ENCODE peak calls at places on chromosomes 1 and 21, in eight cellular contexts. One of them, this sample, is unnamed.

GRCh38 chr1:28506907-28507246 is 1.0 kb downstream of the RCC1 start:
- DNase-seq in MM.1S: no peak
- DNase-seq in left cardiac atrium: no peak
- DNase-seq in mesothelial cell of epicardium: no peak
- DNase-seq in GM03348: no peak
- DNase-seq in esophagus squamous epithelium: no peak
- DNase-seq in neural progenitor cell: no peak
- DNase-seq in T-helper 9 cell: no peak
- DNase-seq in this sample: no peak

GRCh38 chr1:110875216-110875731 is 2.3 kb downstream of the CD53 start:
- DNase-seq in MM.1S: peak
- DNase-seq in left cardiac atrium: no peak
- DNase-seq in mesothelial cell of epicardium: no peak
- DNase-seq in GM03348: no peak
- DNase-seq in esophagus squamous epithelium: no peak
- DNase-seq in neural progenitor cell: no peak
- DNase-seq in T-helper 9 cell: peak
- DNase-seq in this sample: no peak

GRCh38 chr21:38777521-38777920 is 28.2 kb upstream of the ETS2 start:
- DNase-seq in MM.1S: no peak
- DNase-seq in left cardiac atrium: no peak
- DNase-seq in mesothelial cell of epicardium: no peak
- DNase-seq in GM03348: no peak
- DNase-seq in esophagus squamous epithelium: no peak
- DNase-seq in neural progenitor cell: no peak
- DNase-seq in T-helper 9 cell: no peak
- DNase-seq in this sample: no peak

GRCh38 chr1:205950280-205950679 is 7.0 kb upstream of the SLC26A9 start:
- DNase-seq in MM.1S: no peak
- DNase-seq in left cardiac atrium: no peak
- DNase-seq in mesothelial cell of epicardium: no peak
- DNase-seq in GM03348: peak
- DNase-seq in esophagus squamous epithelium: no peak
- DNase-seq in neural progenitor cell: no peak
- DNase-seq in T-helper 9 cell: no peak
- DNase-seq in this sample: no peak

GRCh38 chr21:42841156-42841915 is 38.0 kb downstream of the WDR4 start:
- DNase-seq in MM.1S: no peak
- DNase-seq in left cardiac atrium: no peak
- DNase-seq in mesothelial cell of epicardium: peak
- DNase-seq in GM03348: no peak
- DNase-seq in esophagus squamous epithelium: no peak
- DNase-seq in neural progenitor cell: no peak
- DNase-seq in T-helper 9 cell: no peak
- DNase-seq in this sample: no peak

GRCh38 chr1:180863158-180863775 is 49.4 kb upstream of the KIAA1614 start:
- DNase-seq in MM.1S: peak
- DNase-seq in left cardiac atrium: no peak
- DNase-seq in mesothelial cell of epicardium: peak
- DNase-seq in GM03348: peak
- DNase-seq in esophagus squamous epithelium: no peak
- DNase-seq in neural progenitor cell: peak
- DNase-seq in T-helper 9 cell: peak
- DNase-seq in this sample: peak

GRCh38 chr1:21262282-21263051 is 27.8 kb downstream of the ECE1 start:
- DNase-seq in MM.1S: no peak
- DNase-seq in left cardiac atrium: peak
- DNase-seq in mesothelial cell of epicardium: no peak
- DNase-seq in GM03348: peak
- DNase-seq in esophagus squamous epithelium: no peak
- DNase-seq in neural progenitor cell: peak
- DNase-seq in T-helper 9 cell: no peak
- DNase-seq in this sample: peak

GRCh38 chr1:201217146-201217545 is 26.5 kb downstream of the IGFN1 start:
- DNase-seq in MM.1S: no peak
- DNase-seq in left cardiac atrium: no peak
- DNase-seq in mesothelial cell of epicardium: peak
- DNase-seq in GM03348: no peak
- DNase-seq in esophagus squamous epithelium: no peak
- DNase-seq in neural progenitor cell: no peak
- DNase-seq in T-helper 9 cell: no peak
- DNase-seq in this sample: no peak

GRCh38 chr1:117674521-117675400 is 68.9 kb downstream of the TENT5C start:
- DNase-seq in MM.1S: peak
- DNase-seq in left cardiac atrium: no peak
- DNase-seq in mesothelial cell of epicardium: no peak
- DNase-seq in GM03348: peak
- DNase-seq in esophagus squamous epithelium: no peak
- DNase-seq in neural progenitor cell: no peak
- DNase-seq in T-helper 9 cell: peak
- DNase-seq in this sample: no peak

GRCh38 chr1:212595229-212595628 is 13.3 kb upstream of the ATF3 start:
- DNase-seq in MM.1S: no peak
- DNase-seq in left cardiac atrium: no peak
- DNase-seq in mesothelial cell of epicardium: no peak
- DNase-seq in GM03348: no peak
- DNase-seq in esophagus squamous epithelium: no peak
- DNase-seq in neural progenitor cell: no peak
- DNase-seq in T-helper 9 cell: no peak
- DNase-seq in this sample: peak

GRCh38 chr1:229452956-229453801 is 19.3 kb upstream of the ACTA1 start:
- DNase-seq in MM.1S: peak
- DNase-seq in left cardiac atrium: no peak
- DNase-seq in mesothelial cell of epicardium: no peak
- DNase-seq in GM03348: no peak
- DNase-seq in esophagus squamous epithelium: no peak
- DNase-seq in neural progenitor cell: peak
- DNase-seq in T-helper 9 cell: no peak
- DNase-seq in this sample: peak

GRCh38 chr1:15937706-15938168 is 38.2 kb downstream of the ZBTB17 start:
- DNase-seq in MM.1S: no peak
- DNase-seq in left cardiac atrium: no peak
- DNase-seq in mesothelial cell of epicardium: no peak
- DNase-seq in GM03348: no peak
- DNase-seq in esophagus squamous epithelium: no peak
- DNase-seq in neural progenitor cell: no peak
- DNase-seq in T-helper 9 cell: no peak
- DNase-seq in this sample: peak

GRCh38 chr1:27292111-27292510 is 29.9 kb upstream of the TMEM222 start:
- DNase-seq in MM.1S: no peak
- DNase-seq in left cardiac atrium: no peak
- DNase-seq in mesothelial cell of epicardium: no peak
- DNase-seq in GM03348: peak
- DNase-seq in esophagus squamous epithelium: no peak
- DNase-seq in neural progenitor cell: no peak
- DNase-seq in T-helper 9 cell: no peak
- DNase-seq in this sample: no peak

GRCh38 chr1:69863704-69864103 is 296.0 kb downstream of the LRRC7 start:
- DNase-seq in MM.1S: no peak
- DNase-seq in left cardiac atrium: no peak
- DNase-seq in mesothelial cell of epicardium: no peak
- DNase-seq in GM03348: no peak
- DNase-seq in esophagus squamous epithelium: no peak
- DNase-seq in neural progenitor cell: no peak
- DNase-seq in T-helper 9 cell: no peak
- DNase-seq in this sample: no peak

GRCh38 chr1:71088645-71089287 is 7.9 kb upstream of the ZRANB2 start:
- DNase-seq in MM.1S: no peak
- DNase-seq in left cardiac atrium: no peak
- DNase-seq in mesothelial cell of epicardium: no peak
- DNase-seq in GM03348: no peak
- DNase-seq in esophagus squamous epithelium: no peak
- DNase-seq in neural progenitor cell: no peak
- DNase-seq in T-helper 9 cell: no peak
- DNase-seq in this sample: no peak

GRCh38 chr1:160168016-160168415 is 16.6 kb downstream of the ATP1A4 start:
- DNase-seq in MM.1S: no peak
- DNase-seq in left cardiac atrium: no peak
- DNase-seq in mesothelial cell of epicardium: no peak
- DNase-seq in GM03348: no peak
- DNase-seq in esophagus squamous epithelium: no peak
- DNase-seq in neural progenitor cell: no peak
- DNase-seq in T-helper 9 cell: no peak
- DNase-seq in this sample: peak

GRCh38 chr1:33005117-33005811 is 31.4 kb downstream of the AK2 start:
- DNase-seq in MM.1S: no peak
- DNase-seq in left cardiac atrium: no peak
- DNase-seq in mesothelial cell of epicardium: no peak
- DNase-seq in GM03348: no peak
- DNase-seq in esophagus squamous epithelium: no peak
- DNase-seq in neural progenitor cell: no peak
- DNase-seq in T-helper 9 cell: no peak
- DNase-seq in this sample: no peak

GRCh38 chr1:153478047-153478691 is 17.7 kb upstream of the S100A7 start:
- DNase-seq in MM.1S: no peak
- DNase-seq in left cardiac atrium: no peak
- DNase-seq in mesothelial cell of epicardium: no peak
- DNase-seq in GM03348: no peak
- DNase-seq in esophagus squamous epithelium: no peak
- DNase-seq in neural progenitor cell: no peak
- DNase-seq in T-helper 9 cell: no peak
- DNase-seq in this sample: no peak

GRCh38 chr1:27074175-27074780 is 61.6 kb upstream of the TENT5B start:
- DNase-seq in MM.1S: no peak
- DNase-seq in left cardiac atrium: no peak
- DNase-seq in mesothelial cell of epicardium: no peak
- DNase-seq in GM03348: peak
- DNase-seq in esophagus squamous epithelium: no peak
- DNase-seq in neural progenitor cell: no peak
- DNase-seq in T-helper 9 cell: no peak
- DNase-seq in this sample: no peak

GRCh38 chr1:240820816-240821215 is 208.9 kb upstream of the GREM2 start:
- DNase-seq in MM.1S: no peak
- DNase-seq in left cardiac atrium: no peak
- DNase-seq in mesothelial cell of epicardium: no peak
- DNase-seq in GM03348: no peak
- DNase-seq in esophagus squamous epithelium: no peak
- DNase-seq in neural progenitor cell: no peak
- DNase-seq in T-helper 9 cell: no peak
- DNase-seq in this sample: no peak

GRCh38 chr21:38910390-38911008 is 104.8 kb downstream of the ETS2 start:
- DNase-seq in MM.1S: no peak
- DNase-seq in left cardiac atrium: no peak
- DNase-seq in mesothelial cell of epicardium: no peak
- DNase-seq in GM03348: no peak
- DNase-seq in esophagus squamous epithelium: no peak
- DNase-seq in neural progenitor cell: no peak
- DNase-seq in T-helper 9 cell: no peak
- DNase-seq in this sample: peak

GRCh38 chr1:8862528-8862927 is 16.0 kb downstream of the ENO1 start:
- DNase-seq in MM.1S: no peak
- DNase-seq in left cardiac atrium: no peak
- DNase-seq in mesothelial cell of epicardium: no peak
- DNase-seq in GM03348: no peak
- DNase-seq in esophagus squamous epithelium: no peak
- DNase-seq in neural progenitor cell: peak
- DNase-seq in T-helper 9 cell: no peak
- DNase-seq in this sample: peak

GRCh38 chr1:12513176-12513575 is 104.8 kb downstream of the DHRS3 start:
- DNase-seq in MM.1S: no peak
- DNase-seq in left cardiac atrium: no peak
- DNase-seq in mesothelial cell of epicardium: no peak
- DNase-seq in GM03348: no peak
- DNase-seq in esophagus squamous epithelium: no peak
- DNase-seq in neural progenitor cell: no peak
- DNase-seq in T-helper 9 cell: no peak
- DNase-seq in this sample: no peak

GRCh38 chr1:51280321-51281096 is 44.4 kb downstream of the RNF11 start:
- DNase-seq in MM.1S: no peak
- DNase-seq in left cardiac atrium: no peak
- DNase-seq in mesothelial cell of epicardium: no peak
- DNase-seq in GM03348: no peak
- DNase-seq in esophagus squamous epithelium: no peak
- DNase-seq in neural progenitor cell: no peak
- DNase-seq in T-helper 9 cell: no peak
- DNase-seq in this sample: no peak

GRCh38 chr21:37535130-37535529 is 168.6 kb downstream of the DYRK1A start:
- DNase-seq in MM.1S: no peak
- DNase-seq in left cardiac atrium: no peak
- DNase-seq in mesothelial cell of epicardium: no peak
- DNase-seq in GM03348: no peak
- DNase-seq in esophagus squamous epithelium: no peak
- DNase-seq in neural progenitor cell: no peak
- DNase-seq in T-helper 9 cell: no peak
- DNase-seq in this sample: no peak

GRCh38 chr1:45895406-45895805 is 92.0 kb downstream of the MAST2 start:
- DNase-seq in MM.1S: no peak
- DNase-seq in left cardiac atrium: no peak
- DNase-seq in mesothelial cell of epicardium: no peak
- DNase-seq in GM03348: no peak
- DNase-seq in esophagus squamous epithelium: no peak
- DNase-seq in neural progenitor cell: no peak
- DNase-seq in T-helper 9 cell: no peak
- DNase-seq in this sample: no peak